ENCODE peak calls at places on chromosome 3, in ten cellular contexts. M is GM23248; V is pancreas; T is ACHN; I is MV-4-11; O is AG08396; K is GM23338; N is AG20443; W is A549; J is CD4-positive, alpha-beta T cell. C is an unnamed sample.

GRCh38 chr3:139520028-139520737 is 19.4 kb downstream of the RBP1 start:
- DNase-seq in M (no peak), V (peak), T (peak), I (peak), O (no peak), K (peak), N (no peak), W (peak), J (no peak), C (no peak)

GRCh38 chr3:55364426-55364825 is 122.7 kb downstream of the WNT5A start:
- DNase-seq in M (peak), V (no peak), T (no peak), I (no peak), O (no peak), K (no peak), N (peak), W (no peak), J (no peak), C (no peak)

GRCh38 chr3:184564685-184565385 is 3.2 kb downstream of the EPHB3 start:
- DNase-seq in M (no peak), V (no peak), T (no peak), I (no peak), O (no peak), K (no peak), N (no peak), W (no peak), J (no peak), C (no peak)

GRCh38 chr3:148790841-148791240 is 36.8 kb upstream of the CPB1 start:
- DNase-seq in M (no peak), V (no peak), T (no peak), I (peak), O (no peak), K (no peak), N (peak), W (no peak), J (no peak), C (no peak)

GRCh38 chr3:34106879-34107278 is 308.4 kb downstream of the PDCD6IP start:
- DNase-seq in M (peak), V (no peak), T (peak), I (peak), O (no peak), K (peak), N (no peak), W (peak), J (no peak), C (no peak)

GRCh38 chr3:17394541-17395179 is 347.8 kb downstream of the TBC1D5 start:
- DNase-seq in M (no peak), V (no peak), T (no peak), I (peak), O (no peak), K (no peak), N (no peak), W (no peak), J (no peak), C (no peak)

GRCh38 chr3:146640955-146641867 is 36.1 kb upstream of the PLSCR5 start:
- DNase-seq in M (peak), V (no peak), T (peak), I (peak), O (peak), K (peak), N (peak), W (peak), J (no peak), C (peak)

GRCh38 chr3:31934866-31935265 is 46.2 kb downstream of the OSBPL10 start:
- DNase-seq in M (no peak), V (no peak), T (no peak), I (no peak), O (no peak), K (peak), N (no peak), W (no peak), J (no peak), C (no peak)

GRCh38 chr3:197801801-197802504 is 10.9 kb downstream of the LRCH3 start:
- DNase-seq in M (peak), V (no peak), T (peak), I (peak), O (no peak), K (peak), N (peak), W (peak), J (no peak), C (no peak)

GRCh38 chr3:123281406-123281805 is 79.7 kb downstream of the SEC22A start:
- DNase-seq in M (no peak), V (no peak), T (no peak), I (no peak), O (no peak), K (no peak), N (peak), W (no peak), J (no peak), C (no peak)

GRCh38 chr3:9970020-9970652 is 16.5 kb downstream of the EMC3 start:
- DNase-seq in M (peak), V (no peak), T (no peak), I (no peak), O (no peak), K (no peak), N (peak), W (peak), J (no peak), C (no peak)

GRCh38 chr3:111605016-111605415 is 9.9 kb upstream of the ZBED2 start:
- DNase-seq in M (peak), V (no peak), T (no peak), I (no peak), O (no peak), K (no peak), N (no peak), W (no peak), J (no peak), C (no peak)

GRCh38 chr3:71217640-71218222 is 365.8 kb downstream of the FOXP1 start:
- DNase-seq in M (no peak), V (no peak), T (no peak), I (no peak), O (no peak), K (peak), N (no peak), W (no peak), J (no peak), C (no peak)

GRCh38 chr3:193778676-193779075 is 185.7 kb downstream of the OPA1 start:
- DNase-seq in M (no peak), V (no peak), T (no peak), I (no peak), O (no peak), K (no peak), N (no peak), W (no peak), J (no peak), C (no peak)

GRCh38 chr3:160801386-160802118 is 45.5 kb downstream of the PPM1L start:
- DNase-seq in M (peak), V (no peak), T (no peak), I (peak), O (peak), K (no peak), N (peak), W (no peak), J (no peak), C (no peak)

GRCh38 chr3:170520996-170521395 is 64.9 kb downstream of the SLC7A14 start:
- DNase-seq in M (no peak), V (no peak), T (no peak), I (no peak), O (no peak), K (no peak), N (no peak), W (no peak), J (no peak), C (no peak)

GRCh38 chr3:124386006-124386405 is 344.2 kb upstream of the UMPS start:
- DNase-seq in M (no peak), V (no peak), T (no peak), I (no peak), O (no peak), K (no peak), N (no peak), W (no peak), J (no peak), C (no peak)

GRCh38 chr3:25424238-25425013 is 3.6 kb upstream of the RARB start:
- DNase-seq in M (peak), V (no peak), T (no peak), I (no peak), O (no peak), K (no peak), N (no peak), W (peak), J (no peak), C (no peak)

GRCh38 chr3:107704477-107704876 is 181.7 kb downstream of the BBX start:
- DNase-seq in M (peak), V (no peak), T (peak), I (no peak), O (peak), K (no peak), N (peak), W (no peak), J (no peak), C (no peak)

GRCh38 chr3:128854382-128854939 is 25.0 kb upstream of the ACAD9 start:
- DNase-seq in M (no peak), V (no peak), T (peak), I (peak), O (no peak), K (no peak), N (no peak), W (peak), J (no peak), C (no peak)

GRCh38 chr3:177320765-177321247 is 123.5 kb upstream of the TBL1XR1 start:
- DNase-seq in M (no peak), V (no peak), T (no peak), I (no peak), O (no peak), K (no peak), N (no peak), W (no peak), J (no peak), C (no peak)

GRCh38 chr3:71011565-71012287 is 571.8 kb downstream of the FOXP1 start:
- DNase-seq in M (no peak), V (no peak), T (peak), I (peak), O (no peak), K (no peak), N (no peak), W (no peak), J (no peak), C (no peak)